ENCODE peak calls at places on chromosome 14, in five cellular contexts. Z is astrocyte, O is left ventricle myocardium inferior, S is thoracic aorta, E is fibroblast of lung. K is an unnamed sample.

GRCh38 chr14:53952533-53952932 is 4.1 kb downstream of the BMP4 start:
- DNase-seq in Z (no peak), O (no peak), S (no peak), E (no peak), K (peak; percentile 36)

GRCh38 chr14:105426416-105427130 is 6.9 kb downstream of the MTA1 start:
- DNase-seq in Z (no peak), O (no peak), S (no peak), E (no peak), K (no peak)

GRCh38 chr14:54673193-54674121 is 106.5 kb downstream of the SAMD4A start:
- DNase-seq in Z (no peak), O (no peak), S (no peak), E (peak; percentile 63), K (no peak)

GRCh38 chr14:41604793-41605534 is 1.7 kb upstream of the LRFN5 start:
- DNase-seq in Z (peak; percentile 81), O (peak; percentile 48), S (no peak), E (peak; percentile 89), K (peak; percentile 86)

GRCh38 chr14:72516936-72517408 is 376.9 kb downstream of the DPF3 start:
- DNase-seq in Z (peak; percentile 61), O (peak; percentile 42), S (no peak), E (peak; percentile 77), K (peak; percentile 87)

GRCh38 chr14:103867523-103867953 is 20.2 kb upstream of the PPP1R13B start:
- DNase-seq in Z (no peak), O (peak; percentile 77), S (no peak), E (no peak), K (no peak)

GRCh38 chr14:102810523-102810922 is 33.3 kb downstream of the TRAF3 start:
- DNase-seq in Z (no peak), O (no peak), S (no peak), E (no peak), K (no peak)

GRCh38 chr14:104431929-104432541 is 147.5 kb upstream of the C14orf180 start:
- DNase-seq in Z (no peak), O (no peak), S (no peak), E (no peak), K (no peak)

GRCh38 chr14:73878436-73878835 is 8.2 kb upstream of the ZNF410 start:
- DNase-seq in Z (peak; percentile 39), O (no peak), S (no peak), E (peak; percentile 58), K (no peak)

GRCh38 chr14:77045570-77045890 is 17.0 kb upstream of the IRF2BPL start:
- DNase-seq in Z (no peak), O (no peak), S (no peak), E (no peak), K (no peak)
- H3K4me1 ChIP-seq in Z (peaks cover 51% of the 10 kb centered on the region), O (peaks cover 66% of the 10 kb centered on the region), S (peaks cover 66% of the 10 kb centered on the region), E (peaks cover 45% of the 10 kb centered on the region), K (peaks cover 62% of the 10 kb centered on the region)

DNA sequence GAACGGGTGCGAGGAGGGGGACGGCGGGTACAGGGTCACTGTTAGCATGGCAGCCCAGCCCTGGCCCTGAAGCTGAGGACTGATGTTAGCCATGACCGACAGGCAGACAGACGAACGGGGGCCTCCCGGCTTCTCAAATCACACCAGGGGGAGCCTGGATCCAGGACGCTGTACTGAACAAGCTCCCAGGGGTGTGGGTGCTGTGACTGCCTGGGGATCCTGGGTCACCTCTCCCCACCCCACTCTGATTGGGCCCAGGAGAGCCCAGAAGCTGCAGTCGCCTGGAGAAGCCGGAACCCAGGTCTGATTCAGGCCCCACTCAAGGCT is 47.9 kb downstream of the BEGAIN start:
- DNase-seq in Z (no peak), O (no peak), S (no peak), E (no peak), K (no peak)
- H3K4me1 ChIP-seq in Z (no peaks in the 10 kb centered on the region), O (no peaks in the 10 kb centered on the region), S (no peaks in the 10 kb centered on the region), E (no peaks in the 10 kb centered on the region), K (peaks cover 6% of the 10 kb centered on the region)

GRCh38 chr14:36816481-36816880 is 154.8 kb downstream of the PAX9 start:
- DNase-seq in Z (no peak), O (no peak), S (no peak), E (no peak), K (no peak)
- H3K4me1 ChIP-seq in Z (no peaks in the 10 kb centered on the region), O (no peaks in the 10 kb centered on the region), S (no peaks in the 10 kb centered on the region), E (no peaks in the 10 kb centered on the region), K (peaks cover 9% of the 10 kb centered on the region)

DNA sequence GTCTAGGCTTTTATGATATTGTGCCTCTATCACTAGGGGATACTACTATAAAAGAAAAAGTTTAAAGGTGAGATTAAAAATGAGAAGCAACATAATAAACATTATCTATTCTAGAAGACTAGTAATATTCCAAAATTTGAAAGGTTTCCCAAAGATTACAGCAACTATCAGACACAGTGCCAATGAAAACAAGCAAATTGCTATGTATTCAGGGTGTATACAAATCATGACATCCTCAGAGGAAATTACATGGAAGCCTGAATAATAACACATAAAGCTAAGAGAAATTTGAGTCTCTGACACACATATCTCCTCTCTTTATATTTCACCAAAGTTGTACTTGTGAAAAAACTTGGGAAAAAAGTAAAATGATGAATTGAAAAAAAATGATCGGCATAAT is 327.0 kb downstream of the SEC23A start:
- DNase-seq in Z (no peak), O (no peak), S (no peak), E (no peak), K (no peak)
- H3K4me1 ChIP-seq in Z (no peaks in the 10 kb centered on the region), O (peaks cover 5% of the 10 kb centered on the region), S (no peaks in the 10 kb centered on the region), E (no peaks in the 10 kb centered on the region), K (no peaks in the 10 kb centered on the region)

GRCh38 chr14:77238356-77238755 is 32.6 kb downstream of the NGB start:
- DNase-seq in Z (no peak), O (no peak), S (no peak), E (no peak), K (no peak)

GRCh38 chr14:77238996-77239395 is 32.0 kb downstream of the NGB start:
- DNase-seq in Z (no peak), O (no peak), S (no peak), E (no peak), K (no peak)

GRCh38 chr14:77241955-77242354 is 29.1 kb downstream of the NGB start:
- DNase-seq in Z (no peak), O (no peak), S (no peak), E (no peak), K (peak; percentile 2)

GRCh38 chr14:77240336-77240915 is 30.6 kb downstream of the NGB start:
- DNase-seq in Z (no peak), O (no peak), S (no peak), E (no peak), K (no peak)

DNA sequence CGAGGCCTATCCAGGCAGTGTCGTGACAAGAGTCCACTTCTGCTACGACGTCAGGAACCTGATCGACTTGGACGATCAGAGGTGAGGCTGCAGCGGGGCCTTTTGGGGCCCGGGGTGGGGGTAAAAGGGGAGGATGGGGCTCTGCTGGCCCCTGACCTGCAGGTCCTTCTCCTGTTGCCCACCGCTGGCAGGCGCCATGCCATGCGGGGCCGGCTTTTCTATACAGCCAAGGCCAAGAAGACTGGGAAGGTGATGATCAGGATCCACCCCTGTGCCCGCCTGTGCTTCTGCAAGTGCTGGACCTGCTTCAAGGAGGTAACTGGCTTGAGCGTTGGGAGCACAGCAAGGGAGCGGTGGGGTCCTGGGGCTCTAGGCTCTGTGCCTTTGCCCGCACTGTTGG is 31.6 kb downstream of the NGB start:
- DNase-seq in Z (no peak), O (no peak), S (no peak), E (no peak), K (no peak)
- H3K4me1 ChIP-seq in Z (no peaks in the 10 kb centered on the region), O (no peaks in the 10 kb centered on the region), S (no peaks in the 10 kb centered on the region), E (no peaks in the 10 kb centered on the region), K (no peaks in the 10 kb centered on the region)

DNA sequence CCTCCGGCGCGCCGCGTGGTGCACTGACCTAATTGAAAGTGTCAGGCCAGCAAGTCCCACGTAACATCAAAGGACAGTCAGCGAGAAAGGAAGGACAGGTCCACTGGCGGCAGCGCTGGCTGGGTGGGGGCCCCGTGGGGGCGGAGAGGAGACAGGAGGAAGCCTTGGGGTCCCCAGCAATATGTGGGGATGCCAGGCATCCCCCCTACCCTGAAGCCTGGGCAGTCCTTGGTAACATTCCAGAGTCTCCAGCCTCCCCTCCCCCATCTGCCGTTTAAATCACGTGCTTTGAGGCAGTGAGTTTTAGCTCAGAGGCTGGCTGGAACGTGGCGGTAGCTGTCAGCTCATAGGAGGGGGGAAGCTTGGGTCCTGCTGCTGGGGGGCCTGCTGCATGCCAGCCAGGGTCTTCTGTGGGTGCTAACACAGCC is 159.2 kb downstream of the CALM1 start:
- DNase-seq in Z (peak; percentile 11), O (peak; percentile 59), S (no peak), E (no peak), K (no peak)
- H3K4me1 ChIP-seq in Z (peaks cover 15% of the 10 kb centered on the region), O (peaks cover 48% of the 10 kb centered on the region), S (peaks cover 35% of the 10 kb centered on the region), E (no peaks in the 10 kb centered on the region), K (peaks cover 13% of the 10 kb centered on the region)

K was measured in cardiac muscle cell.